ENCODE peak calls at places on chromosomes 2 and 18, in six cellular contexts. T, V, Z, C, Q and U are unnamed samples.

GRCh38 chr2:168316073-168316440 is 68.7 kb upstream of the STK39 start:
- DNase-seq in V (no peak), Z (no peak), C (no peak), Q (no peak), T (no peak), U (no peak)

GRCh38 chr18:57900906-57901305 is 97.8 kb upstream of the ATP8B1 start:
- DNase-seq in V (no peak), T (no peak), C (no peak), Q (no peak), Z (no peak), U (no peak)

GRCh38 chr2:173719471-173719870 is 245.7 kb downstream of the SP3 start:
- DNase-seq in V (no peak), C (no peak), Z (no peak), Q (no peak), T (no peak), U (no peak)

GRCh38 chr2:146004470-146004869 is 1484.6 kb upstream of the ZEB2 start:
- DNase-seq in C (no peak), V (no peak), Q (no peak), Z (no peak), T (no peak), U (no peak)

GRCh38 chr2:95345066-95345414 is 47.9 kb downstream of the KCNIP3 start:
- DNase-seq in C (no peak), Q (no peak), T (no peak), Z (no peak), V (no peak), U (no peak)

GRCh38 chr2:27762951-27763906 is 8.3 kb upstream of the MRPL33 start:
- DNase-seq in Z (no peak), C (no peak), Q (no peak), T (no peak), V (no peak), U (no peak)

GRCh38 chr2:190489475-190489874 is 45.0 kb downstream of the NEMP2 start:
- DNase-seq in T (no peak), C (no peak), Z (no peak), V (no peak), Q (no peak), U (no peak)

GRCh38 chr2:45274190-45274926 is 265.1 kb upstream of the SIX2 start:
- DNase-seq in T (no peak), Q (no peak), Z (peak; percentile 22), V (no peak), C (no peak), U (no peak)

GRCh38 chr2:150531626-150532419 is 44.4 kb upstream of the RND3 start:
- DNase-seq in Q (no peak), T (no peak), Z (no peak), C (no peak), V (no peak), U (no peak)

GRCh38 chr2:106584304-106584954 is 97.3 kb downstream of the CD8B2 start:
- DNase-seq in C (no peak), Z (no peak), V (peak; percentile 82), T (no peak), Q (no peak), U (no peak)

GRCh38 chr18:74378179-74378682 is 62.6 kb downstream of the C18orf63 start:
- DNase-seq in Z (no peak), T (peak; percentile 54), Q (peak; percentile 63), C (no peak), V (no peak), U (no peak)

GRCh38 chr2:220181158-220181557 is 553.7 kb downstream of the SLC4A3 start:
- DNase-seq in C (no peak), Z (no peak), Q (no peak), V (no peak), T (no peak), U (no peak)

GRCh38 chr2:55869637-55870325 is 53.8 kb downstream of the EFEMP1 start:
- DNase-seq in Q (no peak), V (no peak), Z (no peak), C (no peak), T (no peak), U (no peak)

GRCh38 chr2:231590614-231591013 is 2.0 kb upstream of the TEX44 start:
- DNase-seq in T (no peak), C (no peak), V (no peak), Q (no peak), Z (no peak), U (no peak)

GRCh38 chr2:85584857-85585780 is 888 bp downstream of the VAMP5 start:
- DNase-seq in V (no peak), T (peak; percentile 60), C (peak; percentile 71), Z (peak; percentile 56), Q (peak; percentile 71), U (no peak)

GRCh38 chr2:85584354-85584856 is at the start of gene VAMP5:
- DNase-seq in T (peak; percentile 59), Z (no peak), Q (peak; percentile 82), C (no peak), V (peak; percentile 90), U (no peak)

GRCh38 chr2:85582467-85582866 is 1.8 kb upstream of the VAMP5 start:
- DNase-seq in Z (no peak), C (no peak), V (no peak), T (no peak), Q (no peak), U (no peak)

GRCh38 chr2:85585781-85586105 is 1.5 kb downstream of the VAMP5 start:
- DNase-seq in Q (no peak), C (peak; percentile 34), T (no peak), Z (no peak), V (no peak), U (no peak)

DNA sequence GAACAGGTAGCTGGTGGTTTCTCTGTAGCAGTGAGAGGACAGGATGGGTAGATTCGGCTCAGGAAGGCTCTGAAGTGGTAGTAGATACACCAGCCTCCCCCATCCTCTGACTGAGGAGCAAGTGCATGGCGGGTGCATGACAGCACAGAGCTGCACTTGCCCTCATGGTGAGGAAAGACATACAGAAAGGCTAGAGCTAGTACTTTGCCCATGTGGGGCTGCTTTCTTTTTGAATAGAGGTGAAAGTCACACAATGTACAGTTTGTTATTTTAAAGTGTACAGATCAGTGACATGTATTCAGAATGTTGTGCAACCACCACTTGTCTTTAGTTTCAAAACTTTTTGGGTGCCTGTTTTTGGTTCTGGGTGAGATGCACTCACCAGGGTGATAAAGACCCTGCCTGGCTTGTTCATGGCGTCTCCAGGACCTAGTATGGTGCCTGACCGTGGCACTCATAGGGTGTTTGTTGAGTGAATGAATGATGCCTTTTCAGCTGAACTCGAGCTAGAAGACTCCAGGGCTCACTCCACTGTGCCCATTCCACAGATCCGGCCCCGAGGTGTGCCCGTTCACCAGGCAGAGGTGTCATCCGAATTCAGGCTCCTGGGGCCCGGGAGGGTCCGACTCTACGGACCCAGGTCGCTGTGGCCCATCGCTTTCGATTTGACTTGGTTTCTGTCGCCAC is 421 bp upstream of the VAMP5 start:
- DNase-seq in C (no peak), T (peak; percentile 63), V (no peak), Q (no peak), Z (no peak), U (no peak)
- H3K4me3 ChIP-seq in C (no peak overlapping the region), T (peak overlapping the region; percentile 67), V (peak overlapping the region; percentile 69), Q (peak overlapping the region; percentile 71), Z (peak overlapping the region; percentile 42), U (peak overlapping the region; percentile 28)

GRCh38 chr2:80304522-80304878 is at the start of gene LRRTM1:
- DNase-seq in C (peak; percentile 18), T (no peak), V (peak; percentile 68), Q (peak; percentile 50), Z (no peak), U (no peak)
- H3K4me3 ChIP-seq in C (peak within 1 kb of the TSS; percentile 25), T (no peak within 1 kb of the TSS), V (peak within 1 kb of the TSS; percentile 36), Q (peak within 1 kb of the TSS; percentile 80), Z (no peak within 1 kb of the TSS), U (peak within 1 kb of the TSS; percentile 43)

DNA sequence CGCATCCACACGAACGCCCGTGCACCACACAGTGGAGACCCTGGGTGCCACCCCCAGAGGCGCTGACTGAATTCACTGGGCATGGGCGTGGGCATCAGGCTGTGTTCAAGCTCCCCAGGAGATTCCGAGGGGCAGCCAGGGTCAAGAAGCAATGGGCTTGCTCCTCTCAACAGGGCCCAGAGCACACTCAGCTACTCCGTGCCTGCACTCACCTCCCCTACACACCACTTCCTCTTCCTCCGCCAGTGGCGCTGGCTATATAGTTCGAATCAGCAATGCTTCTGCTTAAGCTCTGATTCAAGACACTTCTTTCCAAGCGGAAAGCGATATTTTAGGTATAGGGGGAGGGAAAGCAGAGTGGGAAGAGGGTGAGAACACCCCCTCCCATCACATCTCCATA is 42.2 kb downstream of the CRACDL start:
- DNase-seq in T (peak; percentile 43), Z (no peak), Q (no peak), C (no peak), V (no peak), U (no peak)
- H3K4me3 ChIP-seq in T (no peak overlapping the region), Z (no peak overlapping the region), Q (no peak overlapping the region), C (no peak overlapping the region), V (no peak overlapping the region), U (no peak overlapping the region)

GRCh38 chr2:113175101-113175628 is 1.4 kb downstream of the PSD4 start:
- DNase-seq in Z (no peak), T (peak; percentile 84), Q (no peak), C (no peak), V (no peak), U (no peak)

GRCh38 chr2:113174369-113174735 is 581 bp downstream of the PSD4 start:
- DNase-seq in T (peak; percentile 58), C (peak; percentile 55), Z (no peak), V (no peak), Q (no peak), U (no peak)

GRCh38 chr2:113171359-113172075 is 2.3 kb upstream of the PSD4 start:
- DNase-seq in C (no peak), Q (no peak), T (peak; percentile 23), V (no peak), Z (no peak), U (no peak)

GRCh38 chr2:113173563-113174368 is at the start of gene PSD4:
- DNase-seq in Q (peak; percentile 85), C (peak; percentile 91), Z (no peak), V (peak; percentile 59), T (peak; percentile 92), U (no peak)

DNA sequence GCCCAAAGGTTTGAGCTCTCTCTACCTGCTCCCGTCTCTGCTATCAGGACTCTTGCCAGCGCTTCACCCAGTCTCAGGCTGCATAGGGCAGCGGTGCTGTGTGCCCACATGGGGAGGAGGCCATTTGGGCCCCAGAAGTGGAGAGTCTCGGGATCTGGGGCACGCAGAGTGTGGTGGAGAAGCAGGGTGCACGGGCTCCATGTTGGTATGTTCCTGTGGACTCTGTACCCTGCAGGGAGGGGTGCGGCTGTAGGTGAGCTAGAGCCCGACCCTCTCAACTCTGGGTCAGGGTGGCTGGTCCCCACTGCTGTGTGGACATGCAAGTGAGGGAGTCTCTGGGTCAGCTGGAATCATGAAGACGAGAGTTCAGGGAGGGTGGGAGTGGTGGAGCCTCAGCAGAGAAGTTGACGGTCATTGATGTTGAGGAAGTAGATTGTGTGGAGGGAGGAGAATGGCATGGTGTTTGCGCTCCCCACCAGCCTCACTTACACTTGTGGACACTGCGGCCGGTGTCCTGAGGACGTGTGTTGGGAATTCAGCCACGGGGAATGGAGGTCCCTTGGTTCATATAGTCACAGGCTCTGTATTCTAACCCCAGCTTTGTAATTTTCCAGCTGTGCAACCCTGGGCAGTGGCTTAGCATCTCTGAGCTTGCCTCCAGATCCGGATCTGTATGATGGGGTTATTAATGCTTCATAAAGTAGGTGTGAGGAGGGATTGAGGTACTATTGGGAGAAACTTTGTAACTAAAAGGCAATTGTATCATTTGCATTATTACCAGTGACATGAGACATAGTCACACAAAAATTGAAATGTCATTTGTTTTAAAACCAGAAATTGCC is 829 bp upstream of the PSD4 start:
- DNase-seq in T (peak; percentile 49), C (no peak), Z (no peak), V (no peak), Q (no peak), U (no peak)
- H3K4me3 ChIP-seq in T (peak overlapping the region; percentile 91), C (no peak overlapping the region), Z (no peak overlapping the region), V (peak overlapping the region; percentile 42), Q (no peak overlapping the region), U (no peak overlapping the region)